ENCODE peak calls at places on chromosomes 16 and 17, in five cellular contexts. M, T, B, U and A are unnamed samples.

GRCh38 chr17:14356043-14356637 is 55.3 kb downstream of the HS3ST3B1 start:
- DNase-seq in B (no peak), M (no peak), T (no peak), U (no peak), A (no peak)

GRCh38 chr17:50469005-50469605 is 425 bp upstream of the CHAD start:
- DNase-seq in B (no peak), U (no peak), T (no peak), M (no peak), A (no peak)

GRCh38 chr16:8717892-8718400 is 43.5 kb downstream of the ABAT start:
- DNase-seq in B (no peak), M (no peak), U (no peak), T (no peak), A (no peak)

GRCh38 chr17:45414997-45415881 is 17.4 kb downstream of the ARHGAP27 start:
- DNase-seq in B (no peak), T (no peak), U (peak), M (no peak), A (no peak)

GRCh38 chr17:53426505-53426904 is 396.2 kb upstream of the KIF2B start:
- DNase-seq in T (no peak), U (no peak), B (no peak), M (no peak), A (no peak)

GRCh38 chr16:81040837-81041236 is 5.2 kb downstream of the ATMIN start:
- DNase-seq in U (no peak), M (no peak), T (no peak), B (no peak), A (no peak)

GRCh38 chr16:87321336-87322107 is 4.3 kb upstream of the C16orf95 start:
- DNase-seq in B (no peak), U (no peak), T (no peak), M (no peak), A (no peak)

GRCh38 chr16:81846105-81846504 is 67.0 kb downstream of the PLCG2 start:
- DNase-seq in B (no peak), M (no peak), U (no peak), T (no peak), A (no peak)

GRCh38 chr16:79659352-79659751 is 58.8 kb upstream of the MAF start:
- DNase-seq in U (no peak), T (no peak), M (no peak), B (no peak), A (no peak)

GRCh38 chr17:28407130-28407973 is 1.3 kb upstream of the SLC46A1 start:
- DNase-seq in B (no peak), U (no peak), T (peak), M (no peak), A (peak)

GRCh38 chr17:79137791-79138190 is 63.2 kb downstream of the ENGASE start:
- DNase-seq in M (no peak), B (no peak), T (no peak), U (no peak), A (no peak)

GRCh38 chr17:56142781-56143180 is 10.5 kb upstream of the ANKFN1 start:
- DNase-seq in U (no peak), T (no peak), B (no peak), M (no peak), A (no peak)

GRCh38 chr17:163514-164103 is 17.8 kb downstream of the DOC2B start:
- DNase-seq in U (no peak), M (no peak), B (no peak), T (no peak), A (no peak)

GRCh38 chr17:31373150-31374082 is 18.1 kb upstream of the RAB11FIP4 start:
- DNase-seq in U (no peak), B (peak), T (no peak), M (no peak), A (no peak)

GRCh38 chr16:17177242-17177967 is 293.4 kb downstream of the XYLT1 start:
- DNase-seq in T (no peak), U (no peak), M (no peak), B (no peak), A (no peak)

GRCh38 chr16:69424935-69425784 is 741 bp downstream of the CYB5B start:
- DNase-seq in M (no peak), U (no peak), B (peak), T (no peak), A (no peak)

GRCh38 chr17:49528966-49529365 is 33.9 kb downstream of the NGFR start:
- DNase-seq in T (no peak), U (no peak), B (no peak), M (no peak), A (no peak)

GRCh38 chr17:9200699-9201359 is 179.5 kb downstream of the NTN1 start:
- DNase-seq in U (no peak), T (no peak), B (no peak), M (no peak), A (no peak)

GRCh38 chr16:13906426-13907089 is 13.4 kb upstream of the ERCC4 start:
- DNase-seq in T (no peak), M (no peak), B (no peak), U (no peak), A (no peak)

GRCh38 chr16:576197-576822 is 6.5 kb downstream of the PIGQ start:
- DNase-seq in U (no peak), B (no peak), T (no peak), M (no peak), A (no peak)

GRCh38 chr17:73007447-73007846 is 85.0 kb downstream of the SLC39A11 start:
- DNase-seq in T (peak), U (peak), M (no peak), B (no peak), A (no peak)
- TF ChIP-seq POLR2A in T (no peak), U (no peak), M (no peak), B (no peak), A (no peak)

GRCh38 chr17:35692811-35693210 is 38.6 kb upstream of the RASL10B start:
- DNase-seq in B (no peak), U (no peak), T (no peak), M (no peak), A (no peak)

GRCh38 chr17:35695613-35696012 is 35.8 kb upstream of the RASL10B start:
- DNase-seq in M (no peak), U (no peak), B (peak), T (no peak), A (no peak)

GRCh38 chr17:35700157-35700556 is 31.3 kb upstream of the RASL10B start:
- DNase-seq in T (no peak), B (no peak), M (no peak), U (no peak), A (no peak)

GRCh38 chr17:35698800-35699199 is 32.6 kb upstream of the RASL10B start:
- DNase-seq in B (no peak), M (no peak), U (no peak), T (no peak), A (no peak)

GRCh38 chr17:35694906-35695305 is 36.5 kb upstream of the RASL10B start:
- DNase-seq in U (no peak), M (no peak), T (no peak), B (peak), A (no peak)
- TF ChIP-seq POLR2A in U (no peak), M (no peak), T (no peak), B (no peak), A (no peak)

GRCh38 chr16:49491736-49492089 is 118.1 kb downstream of the C16orf78 start:
- DNase-seq in T (peak), B (no peak), M (peak), U (peak), A (peak)
- TF ChIP-seq POLR2A in T (no peak), B (no peak), M (no peak), U (no peak), A (no peak)

GRCh38 chr17:39404542-39405378 is 3.3 kb upstream of the FBXL20 start:
- DNase-seq in B (no peak), T (no peak), U (no peak), M (peak), A (no peak)

GRCh38 chr17:39402890-39403605 is 1.6 kb upstream of the FBXL20 start:
- DNase-seq in M (no peak), U (no peak), T (no peak), B (no peak), A (no peak)

GRCh38 chr17:39400547-39401411 is 647 bp downstream of the FBXL20 start:
- DNase-seq in M (no peak), B (no peak), U (peak), T (no peak), A (no peak)

GRCh38 chr17:39401412-39402278 is at the start of gene FBXL20:
- DNase-seq in M (peak), T (peak), U (peak), B (peak), A (peak)

GRCh38 chr17:39402279-39402889 is 958 bp upstream of the FBXL20 start:
- DNase-seq in M (peak), B (peak), T (peak), U (peak), A (peak)
- TF ChIP-seq POLR2A in M (no peak), B (no peak), T (no peak), U (no peak), A (no peak)